ENCODE peak calls at places on chromosomes 6 and 20, in six cellular contexts. K is heart left ventricle, Z is fibroblast of pulmonary artery, W is left ventricle myocardium inferior, U is fibroblast of lung, B is thoracic aorta. A is an unnamed sample.
A peak's percentile ranks its signal among the peaks of the same experiment; 100 is the strongest.

GRCh38 chr20:10034717-10035571 is at the start of gene ANKEF1:
- DNase-seq in K (peak; percentile 76), Z (peak; percentile 41), W (peak; percentile 60), U (peak; percentile 62), B (no peak), A (peak; percentile 53)

GRCh38 chr6:39076993-39077535 is 28.5 kb downstream of the GLP1R start:
- DNase-seq in K (no peak), Z (no peak), W (no peak), U (no peak), B (no peak), A (no peak)

GRCh38 chr20:32285082-32285620 is 7.7 kb downstream of the KIF3B start:
- DNase-seq in K (no peak), Z (no peak), W (no peak), U (no peak), B (no peak), A (no peak)

GRCh38 chr6:2970034-2970685 is 1.2 kb downstream of the SERPINB6 start:
- DNase-seq in K (no peak), Z (no peak), W (no peak), U (no peak), B (no peak), A (no peak)

GRCh38 chr6:9523462-9523861 is 891.4 kb downstream of the TFAP2A start:
- DNase-seq in K (no peak), Z (peak; percentile 84), W (no peak), U (peak; percentile 89), B (no peak), A (no peak)

GRCh38 chr6:135995160-135995898 is 143.8 kb downstream of the PDE7B start:
- DNase-seq in K (no peak), Z (peak; percentile 79), W (no peak), U (peak; percentile 89), B (no peak), A (no peak)

GRCh38 chr6:167551634-167552630 is 227.0 kb downstream of the TTLL2 start:
- DNase-seq in K (no peak), Z (no peak), W (no peak), U (no peak), B (no peak), A (no peak)

GRCh38 chr20:49889943-49890650 is 25.2 kb downstream of the SPATA2 start:
- DNase-seq in K (no peak), Z (no peak), W (no peak), U (no peak), B (no peak), A (peak; percentile 1)

GRCh38 chr6:81834141-81834621 is 81.7 kb upstream of the TENT5A start:
- DNase-seq in K (peak; percentile 70), Z (peak; percentile 86), W (peak; percentile 58), U (peak; percentile 13), B (no peak), A (no peak)

GRCh38 chr6:38170666-38171065 is 351.1 kb downstream of the ZFAND3 start:
- DNase-seq in K (no peak), Z (no peak), W (no peak), U (no peak), B (no peak), A (no peak)

GRCh38 chr6:17986656-17987575 is 519 bp downstream of the KIF13A start:
- DNase-seq in K (peak; percentile 69), Z (peak; percentile 51), W (peak; percentile 66), U (peak; percentile 57), B (peak; percentile 16), A (peak; percentile 50)

GRCh38 chr6:123171341-123171740 is 175.3 kb downstream of the CLVS2 start:
- DNase-seq in K (no peak), Z (no peak), W (no peak), U (no peak), B (no peak), A (no peak)

GRCh38 chr6:53682654-53683053 is 17.1 kb upstream of the KLHL31 start:
- DNase-seq in K (no peak), Z (no peak), W (no peak), U (no peak), B (no peak), A (no peak)

GRCh38 chr6:170243791-170244291 is 47.0 kb downstream of the DLL1 start:
- DNase-seq in K (no peak), Z (no peak), W (peak; percentile 18), U (no peak), B (no peak), A (no peak)

GRCh38 chr6:2244261-2245102 is 923 bp downstream of the GMDS start:
- DNase-seq in K (no peak), Z (no peak), W (no peak), U (no peak), B (no peak), A (no peak)

GRCh38 chr6:91464718-91465117 is 877.8 kb upstream of the MAP3K7 start:
- DNase-seq in K (no peak), Z (no peak), W (no peak), U (no peak), B (no peak), A (no peak)

GRCh38 chr6:25232478-25232877 is 46.7 kb upstream of the CARMIL1 start:
- DNase-seq in K (peak; percentile 63), Z (no peak), W (peak; percentile 43), U (peak; percentile 23), B (no peak), A (no peak)

GRCh38 chr6:149129401-149130077 is 188.0 kb upstream of the TAB2 start:
- DNase-seq in K (no peak), Z (peak; percentile 54), W (no peak), U (peak; percentile 61), B (no peak), A (peak; percentile 38)

GRCh38 chr6:108115598-108116058 is 41.1 kb upstream of the OSTM1 start:
- DNase-seq in K (no peak), Z (peak; percentile 51), W (peak; percentile 25), U (peak; percentile 33), B (no peak), A (no peak)

GRCh38 chr6:21593412-21593926 is at the start of gene SOX4:
- DNase-seq in K (peak; percentile 95), Z (peak; percentile 98), W (peak; percentile 93), U (peak; percentile 98), B (peak; percentile 82), A (peak; percentile 83)

GRCh38 chr6:146962332-146962731 is 241.9 kb upstream of the STXBP5 start:
- DNase-seq in K (no peak), Z (no peak), W (no peak), U (no peak), B (no peak), A (no peak)

GRCh38 chr6:69835414-69836179 is 30.8 kb upstream of the COL19A1 start:
- DNase-seq in K (no peak), Z (peak; percentile 88), W (no peak), U (peak; percentile 88), B (no peak), A (no peak)

GRCh38 chr6:109118955-109119354 is 23.6 kb downstream of the CEP57L1 start:
- DNase-seq in K (no peak), Z (no peak), W (no peak), U (no peak), B (no peak), A (no peak)

GRCh38 chr20:8434326-8434876 is 302.3 kb downstream of the PLCB1 start:
- DNase-seq in K (no peak), Z (peak; percentile 80), W (no peak), U (peak; percentile 53), B (no peak), A (no peak)

GRCh38 chr6:137866200-137866913 is 702 bp upstream of the TNFAIP3 start:
- DNase-seq in K (peak; percentile 50), Z (no peak), W (no peak), U (peak; percentile 18), B (peak; percentile 21), A (peak; percentile 9)

GRCh38 chr6:16752206-16752867 is 8.9 kb downstream of the ATXN1 start:
- DNase-seq in K (no peak), Z (peak; percentile 91), W (no peak), U (peak; percentile 91), B (no peak), A (no peak)

GRCh38 chr6:34982424-34982852 is 93.4 kb downstream of the ANKS1A start:
- DNase-seq in K (no peak), Z (peak; percentile 43), W (no peak), U (peak; percentile 33), B (no peak), A (no peak)

DNA sequence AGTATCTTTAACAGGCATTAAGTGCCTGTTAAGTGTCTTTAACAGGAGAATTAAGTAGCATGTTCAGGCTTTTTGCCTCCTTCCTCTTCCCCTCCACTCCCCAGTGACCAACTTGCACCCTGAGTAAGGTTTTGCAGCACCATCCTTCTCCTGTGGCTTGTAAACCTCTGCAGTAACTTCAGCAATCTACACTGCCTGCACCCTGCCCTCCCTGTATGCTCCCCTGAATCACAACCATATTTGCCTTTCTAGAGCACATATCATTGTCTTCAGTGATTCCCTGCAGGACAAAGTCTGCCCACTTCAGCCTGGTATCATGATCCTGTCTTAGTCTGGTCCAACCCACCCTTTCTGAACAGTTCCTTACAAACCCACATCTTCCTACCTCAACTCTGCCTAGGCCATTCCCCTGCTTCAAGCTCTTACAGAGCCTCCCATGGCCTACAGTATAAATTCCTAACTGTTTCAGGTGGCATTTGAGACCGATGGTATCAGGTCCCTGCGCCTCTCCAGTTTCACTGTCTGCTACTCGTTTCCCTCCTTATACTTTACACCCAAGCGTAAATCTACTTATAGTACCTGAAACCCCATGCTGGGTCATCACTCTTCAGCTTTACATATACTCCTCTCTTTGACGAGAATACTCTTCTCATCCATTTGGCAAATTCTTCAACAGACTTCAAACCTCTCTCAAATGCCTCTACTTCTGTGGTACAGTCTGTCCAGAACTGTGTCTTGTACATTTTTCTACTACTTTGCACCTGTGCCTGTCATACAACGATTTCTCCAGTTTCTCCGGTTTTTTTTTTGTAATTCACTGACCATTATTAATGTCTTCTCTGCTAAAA is 69.8 kb downstream of the ZHX3 start:
- DNase-seq in K (no peak), Z (no peak), W (no peak), U (no peak), B (no peak), A (no peak)
- H3K4me3 ChIP-seq in K (no peak overlapping the region), Z (no peak overlapping the region), W (peak overlapping the region; percentile 8), U (peak overlapping the region; percentile 30), B (peak overlapping the region; percentile 18), A (no peak overlapping the region)

GRCh38 chr6:130848945-130849344 is 21.7 kb downstream of the SMLR1 start:
- DNase-seq in K (no peak), Z (no peak), W (no peak), U (no peak), B (no peak), A (no peak)
- H3K4me3 ChIP-seq in K (no peak overlapping the region), Z (no peak overlapping the region), W (no peak overlapping the region), U (no peak overlapping the region), B (no peak overlapping the region), A (no peak overlapping the region)

GRCh38 chr20:709864-710761 is 34.5 kb upstream of the SCRT2 start:
- DNase-seq in K (no peak), Z (no peak), W (no peak), U (no peak), B (no peak), A (no peak)
- H3K4me3 ChIP-seq in K (no peak overlapping the region), Z (no peak overlapping the region), W (peak overlapping the region; percentile 55), U (no peak overlapping the region), B (no peak overlapping the region), A (no peak overlapping the region)

DNA sequence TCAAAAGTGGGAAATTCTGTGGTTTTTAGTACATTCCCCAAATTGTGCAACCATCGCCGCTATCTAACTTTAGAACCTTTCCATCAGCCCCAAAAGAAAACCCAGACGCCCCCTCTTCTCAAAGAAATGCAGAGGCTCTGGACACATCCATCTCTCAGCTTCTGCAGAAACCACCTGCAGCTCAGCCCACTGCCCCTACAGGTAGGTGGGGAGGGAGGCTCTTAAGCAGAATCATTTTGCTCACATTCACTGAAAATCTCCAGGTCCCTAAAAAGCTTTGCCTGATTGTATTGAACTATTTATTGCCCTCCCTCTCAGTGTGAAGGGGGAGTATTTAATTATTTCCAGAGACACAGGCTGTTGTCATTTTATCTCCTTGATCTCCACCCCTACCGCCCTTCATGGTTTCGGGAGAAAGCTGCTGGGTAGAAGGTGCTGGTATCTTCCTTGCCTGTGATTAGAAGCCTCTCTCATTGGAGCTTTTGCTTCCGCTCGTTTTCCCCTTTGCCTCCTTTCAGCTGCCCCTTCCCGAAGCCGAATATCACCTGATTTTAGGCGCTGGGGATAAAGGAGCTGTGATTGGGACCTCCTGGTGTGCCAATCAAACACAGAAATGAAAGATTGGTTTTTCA is 68.8 kb upstream of the KCNG1 start:
- DNase-seq in K (no peak), Z (no peak), W (no peak), U (no peak), B (no peak), A (no peak)
- H3K4me3 ChIP-seq in K (no peak overlapping the region), Z (no peak overlapping the region), W (no peak overlapping the region), U (no peak overlapping the region), B (no peak overlapping the region), A (no peak overlapping the region)

A was measured in gastrocnemius medialis.